ENCODE peak calls at places on chromosomes 1 and 21, in eight cellular contexts. Z is AG10803, Y is colonic mucosa, Q is ascending aorta, T is fibroblast of the aortic adventitia, L is neural progenitor cell, N is cardiac fibroblast, W is stomach. F is an unnamed sample.

GRCh38 chr1:231872461-231872910 is 245.9 kb downstream of the DISC1 start:
- DNase-seq in Z (peak), Y (no peak), Q (no peak), T (peak), L (no peak), N (peak), W (no peak), F (no peak)

GRCh38 chr1:10585242-10585641 is 110.5 kb downstream of the PEX14 start:
- DNase-seq in Z (no peak), Y (no peak), Q (no peak), T (no peak), L (no peak), N (no peak), W (no peak), F (no peak)

GRCh38 chr1:20698195-20698910 is 19.5 kb downstream of the KIF17 start:
- DNase-seq in Z (peak), Y (no peak), Q (no peak), T (peak), L (no peak), N (peak), W (no peak), F (peak)

GRCh38 chr1:92934395-92935378 is 26.6 kb downstream of the DIPK1A start:
- DNase-seq in Z (peak), Y (no peak), Q (peak), T (peak), L (no peak), N (peak), W (peak), F (peak)

GRCh38 chr1:220031290-220031689 is 15.0 kb downstream of the EPRS1 start:
- DNase-seq in Z (no peak), Y (no peak), Q (no peak), T (no peak), L (no peak), N (no peak), W (no peak), F (no peak)

GRCh38 chr1:199279872-199280649 is 641.2 kb downstream of the PTPRC start:
- DNase-seq in Z (peak), Y (no peak), Q (no peak), T (peak), L (no peak), N (peak), W (no peak), F (peak)

GRCh38 chr1:230648114-230648513 is 5.8 kb downstream of the COG2 start:
- DNase-seq in Z (no peak), Y (no peak), Q (no peak), T (no peak), L (no peak), N (no peak), W (no peak), F (no peak)

GRCh38 chr1:221747840-221748239 is 6.0 kb upstream of the DUSP10 start:
- DNase-seq in Z (no peak), Y (no peak), Q (no peak), T (no peak), L (no peak), N (no peak), W (no peak), F (no peak)

GRCh38 chr1:217482356-217483102 is 148.4 kb downstream of the GPATCH2 start:
- DNase-seq in Z (peak), Y (no peak), Q (no peak), T (peak), L (no peak), N (peak), W (no peak), F (peak)

GRCh38 chr1:34918609-34919561 is 10.6 kb downstream of the DLGAP3 start:
- DNase-seq in Z (no peak), Y (no peak), Q (no peak), T (no peak), L (peak), N (peak), W (no peak), F (no peak)
- TF ChIP-seq CTCF in Z (no peak), Y (no peak), Q (no peak), T (no peak), L (peak), N (no peak), W (no peak), F (no peak)

GRCh38 chr21:26966360-26966977 is 419 bp downstream of the ADAMTS5 start:
- DNase-seq in Z (peak), Y (no peak), Q (peak), T (peak), L (no peak), N (peak), W (no peak), F (peak)
- H3K4me3 ChIP-seq in Z (peak), Y (peak), Q (peak), T (peak), L (peak), N (peak), W (peak), F (peak)

GRCh38 chr1:39139723-39140360 is 64.7 kb upstream of the MACF1 start:
- DNase-seq in Z (peak), Y (no peak), Q (no peak), T (no peak), L (no peak), N (no peak), W (no peak), F (no peak)

GRCh38 chr1:39132505-39133339 is 71.8 kb upstream of the MACF1 start:
- DNase-seq in Z (peak), Y (peak), Q (peak), T (peak), L (peak), N (peak), W (peak), F (peak)

GRCh38 chr1:39134768-39135333 is 69.6 kb upstream of the MACF1 start:
- DNase-seq in Z (no peak), Y (no peak), Q (no peak), T (no peak), L (no peak), N (no peak), W (no peak), F (no peak)

GRCh38 chr1:39133340-39133684 is 71.2 kb upstream of the MACF1 start:
- DNase-seq in Z (no peak), Y (no peak), Q (no peak), T (no peak), L (no peak), N (no peak), W (no peak), F (no peak)

GRCh38 chr1:39136635-39137034 is 67.9 kb upstream of the MACF1 start:
- DNase-seq in Z (no peak), Y (no peak), Q (no peak), T (no peak), L (no peak), N (no peak), W (no peak), F (no peak)
- TF ChIP-seq CTCF in Z (no peak), Y (no peak), Q (no peak), T (no peak), L (no peak), N (no peak), W (no peak), F (no peak)

GRCh38 chr1:2050482-2050792 is 226 bp downstream of the PRKCZ start:
- DNase-seq in Z (no peak), Y (no peak), Q (no peak), T (no peak), L (no peak), N (no peak), W (no peak), F (peak)
- H3K4me3 ChIP-seq in Z (no peak), Y (peak), Q (peak), T (no peak), L (peak), N (no peak), W (peak), F (peak)

GRCh38 chr1:14760780-14761179 is 162.3 kb downstream of the KAZN start:
- DNase-seq in Z (no peak), Y (no peak), Q (no peak), T (no peak), L (no peak), N (no peak), W (no peak), F (no peak)
- TF ChIP-seq CTCF in Z (no peak), Y (no peak), Q (no peak), T (no peak), L (no peak), N (no peak), W (no peak), F (no peak)

DNA sequence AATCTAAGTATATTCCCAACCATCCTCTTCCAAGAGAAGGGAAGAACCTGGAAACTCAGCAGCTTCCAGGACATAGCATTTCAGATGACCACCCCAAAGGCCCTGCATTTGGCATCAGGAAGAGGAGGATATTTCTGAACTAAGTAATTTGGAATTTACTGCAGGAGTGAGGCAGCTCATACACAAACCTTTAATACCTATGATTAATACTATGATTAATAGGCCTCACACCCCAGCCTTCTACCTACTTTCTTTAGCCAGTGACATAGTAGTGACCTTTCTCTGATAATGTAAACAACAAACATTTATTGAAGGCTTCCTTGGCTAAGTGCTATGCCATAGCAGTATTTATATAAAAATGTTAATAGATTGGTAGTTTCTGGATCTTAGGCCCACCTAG is 14.4 kb downstream of the GLUL start:
- DNase-seq in Z (no peak), Y (no peak), Q (no peak), T (no peak), L (no peak), N (no peak), W (no peak), F (peak)
- H3K4me3 ChIP-seq in Z (no peak), Y (no peak), Q (no peak), T (no peak), L (no peak), N (no peak), W (no peak), F (no peak)

DNA sequence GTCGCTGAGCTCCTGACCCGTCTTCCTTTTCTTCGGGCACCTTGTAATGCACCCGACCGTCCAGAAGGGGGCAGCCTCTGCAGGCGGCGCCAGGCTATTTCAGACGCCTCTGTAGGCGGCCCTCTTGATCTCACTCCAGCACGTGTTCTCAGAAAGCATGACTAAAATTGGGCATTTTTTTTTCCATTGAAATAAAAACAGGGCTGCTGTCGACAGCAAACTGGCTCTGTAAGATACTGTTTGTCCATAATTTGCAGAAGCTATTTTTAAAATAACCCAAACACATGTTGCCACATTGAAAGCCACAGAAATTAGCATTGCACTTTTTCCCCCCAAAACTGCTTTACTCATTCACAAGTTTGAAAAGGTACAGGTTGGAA is 78.0 kb downstream of the STUM start:
- DNase-seq in Z (peak), Y (peak), Q (peak), T (peak), L (peak), N (peak), W (peak), F (peak)
- TF ChIP-seq CTCF in Z (peak), Y (peak), Q (peak), T (peak), L (peak), N (peak), W (peak), F (peak)

GRCh38 chr1:70204139-70204538 is 1.2 kb downstream of the LRRC40 start:
- DNase-seq in Z (no peak), Y (no peak), Q (no peak), T (no peak), L (no peak), N (no peak), W (no peak), F (no peak)
- H3K4me3 ChIP-seq in Z (no peak), Y (no peak), Q (peak), T (peak), L (peak), N (no peak), W (peak), F (peak)

GRCh38 chr1:178630418-178630817 is 94.6 kb upstream of the RALGPS2 start:
- DNase-seq in Z (peak), Y (no peak), Q (no peak), T (peak), L (no peak), N (no peak), W (no peak), F (no peak)

GRCh38 chr1:178632619-178633018 is 92.4 kb upstream of the RALGPS2 start:
- DNase-seq in Z (no peak), Y (no peak), Q (no peak), T (peak), L (no peak), N (peak), W (no peak), F (peak)

GRCh38 chr1:178627037-178627436 is 98.0 kb upstream of the RALGPS2 start:
- DNase-seq in Z (no peak), Y (no peak), Q (no peak), T (no peak), L (no peak), N (no peak), W (no peak), F (no peak)

GRCh38 chr1:178628637-178629548 is 96.2 kb upstream of the RALGPS2 start:
- DNase-seq in Z (peak), Y (no peak), Q (no peak), T (peak), L (peak), N (peak), W (no peak), F (no peak)

DNA sequence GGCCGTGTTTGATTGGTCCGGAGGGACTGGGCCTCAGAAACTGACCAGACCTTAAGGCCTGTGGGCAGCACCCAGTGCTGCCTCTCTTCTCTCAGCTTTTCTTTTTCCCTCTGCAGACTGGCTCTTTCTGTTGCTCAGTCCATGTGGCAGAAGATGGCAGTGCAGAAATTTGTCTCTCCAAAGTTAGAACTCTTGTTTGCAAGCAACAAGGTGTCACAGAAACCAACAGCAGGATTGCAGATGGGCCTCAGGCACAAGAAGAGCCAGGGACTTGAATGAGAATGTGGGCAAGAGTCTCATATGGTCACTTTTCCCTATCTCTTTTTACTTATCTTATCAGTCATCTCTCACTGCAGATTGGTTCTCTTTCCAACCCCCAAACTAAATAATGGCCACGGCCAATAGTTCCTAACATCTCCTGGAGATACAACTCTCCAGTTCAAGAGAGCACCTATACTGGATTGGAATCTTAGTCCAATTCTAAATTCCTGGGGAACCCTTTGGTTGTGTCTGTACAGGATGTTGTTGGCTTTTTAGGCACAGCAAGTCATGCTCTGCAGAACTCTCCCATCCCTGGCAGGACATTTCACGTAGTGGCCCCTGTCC is 95.4 kb upstream of the RALGPS2 start:
- DNase-seq in Z (no peak), Y (no peak), Q (no peak), T (no peak), L (no peak), N (no peak), W (no peak), F (no peak)
- TF ChIP-seq CTCF in Z (peak), Y (no peak), Q (no peak), T (peak), L (peak), N (no peak), W (no peak), F (no peak)

DNA sequence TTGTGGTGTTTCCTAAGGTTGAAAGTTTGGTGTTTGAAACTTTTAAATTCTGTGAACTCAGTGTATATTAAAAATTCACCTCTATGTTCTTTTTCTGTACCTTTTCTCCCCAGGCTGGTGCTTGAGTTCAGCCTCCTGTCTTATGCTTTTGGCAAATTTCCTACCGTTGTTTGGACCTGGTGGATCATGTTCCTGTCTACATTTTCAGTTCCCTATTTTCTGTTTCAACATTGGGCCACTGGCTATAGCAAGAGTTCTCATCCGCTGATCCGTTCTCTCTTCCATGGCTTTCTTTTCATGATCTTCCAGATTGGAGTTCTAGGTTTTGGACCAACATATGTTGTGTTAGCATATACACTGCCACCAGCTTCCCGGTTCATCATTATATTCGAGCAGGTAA is 24.9 kb upstream of the AXDND1 start:
- DNase-seq in Z (no peak), Y (no peak), Q (no peak), T (no peak), L (no peak), N (no peak), W (no peak), F (no peak)
- H3K4me3 ChIP-seq in Z (no peak), Y (no peak), Q (no peak), T (no peak), L (no peak), N (no peak), W (no peak), F (no peak)